ENCODE peak calls at places on chromosomes 7 and 10, in nine cellular contexts. One of them, this sample, is unnamed.
A peak's percentile ranks its signal among the peaks of the same experiment; 100 is the strongest.

GRCh38 chr10:132820056-132820455 is 34.1 kb upstream of the NKX6-2 start:
- DNase-seq in NT2/D1: no peak
- DNase-seq in mucosa of descending colon: no peak
- DNase-seq in tibial artery: no peak
- DNase-seq in Panc1: no peak
- DNase-seq in mammary epithelial cell: no peak
- DNase-seq in body of pancreas: no peak
- DNase-seq in pancreas: no peak
- DNase-seq in ascending aorta: no peak
- DNase-seq in this sample: no peak

GRCh38 chr7:137399827-137400823 is 56.6 kb upstream of the PTN start:
- DNase-seq in NT2/D1: no peak
- DNase-seq in mucosa of descending colon: no peak
- DNase-seq in tibial artery: no peak
- DNase-seq in Panc1: no peak
- DNase-seq in mammary epithelial cell: peak; percentile 33
- DNase-seq in body of pancreas: no peak
- DNase-seq in pancreas: no peak
- DNase-seq in ascending aorta: no peak
- DNase-seq in this sample: no peak

GRCh38 chr10:127163632-127164031 is 32.8 kb downstream of the INSYN2A start:
- DNase-seq in NT2/D1: no peak
- DNase-seq in mucosa of descending colon: no peak
- DNase-seq in tibial artery: no peak
- DNase-seq in Panc1: no peak
- DNase-seq in mammary epithelial cell: peak; percentile 16
- DNase-seq in body of pancreas: no peak
- DNase-seq in pancreas: no peak
- DNase-seq in ascending aorta: no peak
- DNase-seq in this sample: no peak

GRCh38 chr7:30040938-30041337 is 12.7 kb downstream of the PLEKHA8 start:
- DNase-seq in NT2/D1: no peak
- DNase-seq in mucosa of descending colon: no peak
- DNase-seq in tibial artery: no peak
- DNase-seq in Panc1: no peak
- DNase-seq in mammary epithelial cell: no peak
- DNase-seq in body of pancreas: no peak
- DNase-seq in pancreas: no peak
- DNase-seq in ascending aorta: no peak
- DNase-seq in this sample: no peak

GRCh38 chr10:58952747-58953466 is 223.5 kb upstream of the PHYHIPL start:
- DNase-seq in NT2/D1: no peak
- DNase-seq in mucosa of descending colon: no peak
- DNase-seq in tibial artery: no peak
- DNase-seq in Panc1: peak; percentile 25
- DNase-seq in mammary epithelial cell: peak; percentile 35
- DNase-seq in body of pancreas: peak; percentile 67
- DNase-seq in pancreas: peak; percentile 39
- DNase-seq in ascending aorta: peak; percentile 72
- DNase-seq in this sample: peak; percentile 67

GRCh38 chr7:129588268-129588667 is 23.3 kb upstream of the NRF1 start:
- DNase-seq in NT2/D1: no peak
- DNase-seq in mucosa of descending colon: no peak
- DNase-seq in tibial artery: no peak
- DNase-seq in Panc1: no peak
- DNase-seq in mammary epithelial cell: no peak
- DNase-seq in body of pancreas: no peak
- DNase-seq in pancreas: no peak
- DNase-seq in ascending aorta: no peak
- DNase-seq in this sample: no peak

GRCh38 chr10:127117125-127117524 is 79.3 kb downstream of the INSYN2A start:
- DNase-seq in NT2/D1: peak; percentile 28
- DNase-seq in mucosa of descending colon: no peak
- DNase-seq in tibial artery: no peak
- DNase-seq in Panc1: no peak
- DNase-seq in mammary epithelial cell: peak; percentile 14
- DNase-seq in body of pancreas: peak; percentile 16
- DNase-seq in pancreas: peak; percentile 26
- DNase-seq in ascending aorta: no peak
- DNase-seq in this sample: no peak

GRCh38 chr7:66967029-66967428 is 28.4 kb downstream of the SBDS start:
- DNase-seq in NT2/D1: no peak
- DNase-seq in mucosa of descending colon: no peak
- DNase-seq in tibial artery: no peak
- DNase-seq in Panc1: no peak
- DNase-seq in mammary epithelial cell: no peak
- DNase-seq in body of pancreas: no peak
- DNase-seq in pancreas: no peak
- DNase-seq in ascending aorta: no peak
- DNase-seq in this sample: no peak

GRCh38 chr7:140557809-140558518 is 78.7 kb upstream of the MKRN1 start:
- DNase-seq in NT2/D1: no peak
- DNase-seq in mucosa of descending colon: no peak
- DNase-seq in tibial artery: peak; percentile 20
- DNase-seq in Panc1: no peak
- DNase-seq in mammary epithelial cell: no peak
- DNase-seq in body of pancreas: no peak
- DNase-seq in pancreas: no peak
- DNase-seq in ascending aorta: no peak
- DNase-seq in this sample: no peak

GRCh38 chr7:73986158-73986631 is 41.8 kb upstream of the ELN start:
- DNase-seq in NT2/D1: no peak
- DNase-seq in mucosa of descending colon: peak; percentile 53
- DNase-seq in tibial artery: peak; percentile 82
- DNase-seq in Panc1: no peak
- DNase-seq in mammary epithelial cell: no peak
- DNase-seq in body of pancreas: no peak
- DNase-seq in pancreas: no peak
- DNase-seq in ascending aorta: peak; percentile 87
- DNase-seq in this sample: no peak

GRCh38 chr7:21903074-21903786 is 42.5 kb downstream of the CDCA7L start:
- DNase-seq in NT2/D1: no peak
- DNase-seq in mucosa of descending colon: no peak
- DNase-seq in tibial artery: no peak
- DNase-seq in Panc1: no peak
- DNase-seq in mammary epithelial cell: no peak
- DNase-seq in body of pancreas: no peak
- DNase-seq in pancreas: no peak
- DNase-seq in ascending aorta: no peak
- DNase-seq in this sample: no peak

GRCh38 chr7:84187087-84187805 is 7.3 kb downstream of the SEMA3A start:
- DNase-seq in NT2/D1: no peak
- DNase-seq in mucosa of descending colon: no peak
- DNase-seq in tibial artery: no peak
- DNase-seq in Panc1: no peak
- DNase-seq in mammary epithelial cell: no peak
- DNase-seq in body of pancreas: no peak
- DNase-seq in pancreas: no peak
- DNase-seq in ascending aorta: no peak
- DNase-seq in this sample: no peak

GRCh38 chr7:55160539-55160938 is 141.7 kb downstream of the EGFR start:
- DNase-seq in NT2/D1: no peak
- DNase-seq in mucosa of descending colon: no peak
- DNase-seq in tibial artery: no peak
- DNase-seq in Panc1: no peak
- DNase-seq in mammary epithelial cell: no peak
- DNase-seq in body of pancreas: no peak
- DNase-seq in pancreas: no peak
- DNase-seq in ascending aorta: no peak
- DNase-seq in this sample: no peak
- H3K36me3 ChIP-seq in NT2/D1: peaks cover 42% of the 10 kb centered on the region
- H3K36me3 ChIP-seq in mucosa of descending colon: no peaks in the 10 kb centered on the region
- H3K36me3 ChIP-seq in tibial artery: peaks cover 74% of the 10 kb centered on the region
- H3K36me3 ChIP-seq in Panc1: peaks cover 44% of the 10 kb centered on the region
- H3K36me3 ChIP-seq in mammary epithelial cell: peaks cover 76% of the 10 kb centered on the region
- H3K36me3 ChIP-seq in body of pancreas: peaks cover 6% of the 10 kb centered on the region
- H3K36me3 ChIP-seq in pancreas: peaks cover 69% of the 10 kb centered on the region
- H3K36me3 ChIP-seq in ascending aorta: peaks cover 52% of the 10 kb centered on the region
- H3K36me3 ChIP-seq in this sample: peaks cover 2% of the 10 kb centered on the region

GRCh38 chr7:55019691-55020480 is 1.1 kb downstream of the EGFR start:
- DNase-seq in NT2/D1: no peak
- DNase-seq in mucosa of descending colon: peak; percentile 69
- DNase-seq in tibial artery: peak; percentile 77
- DNase-seq in Panc1: no peak
- DNase-seq in mammary epithelial cell: peak; percentile 27
- DNase-seq in body of pancreas: peak; percentile 53
- DNase-seq in pancreas: peak; percentile 55
- DNase-seq in ascending aorta: peak; percentile 72
- DNase-seq in this sample: peak; percentile 55
- H3K4me1 ChIP-seq in NT2/D1: no peaks in the 10 kb centered on the region
- H3K4me1 ChIP-seq in mucosa of descending colon: no peaks in the 10 kb centered on the region
- H3K4me1 ChIP-seq in tibial artery: peaks cover 49% of the 10 kb centered on the region
- H3K4me1 ChIP-seq in Panc1: peaks cover 43% of the 10 kb centered on the region
- H3K4me1 ChIP-seq in mammary epithelial cell: peaks cover 47% of the 10 kb centered on the region
- H3K4me1 ChIP-seq in body of pancreas: peaks cover 44% of the 10 kb centered on the region
- H3K4me1 ChIP-seq in pancreas: no peaks in the 10 kb centered on the region
- H3K4me1 ChIP-seq in ascending aorta: peaks cover 4% of the 10 kb centered on the region
- H3K4me1 ChIP-seq in this sample: peaks cover 32% of the 10 kb centered on the region

GRCh38 chr10:68462536-68462935 is 9.2 kb downstream of the DNA2 start:
- DNase-seq in NT2/D1: no peak
- DNase-seq in mucosa of descending colon: no peak
- DNase-seq in tibial artery: no peak
- DNase-seq in Panc1: no peak
- DNase-seq in mammary epithelial cell: no peak
- DNase-seq in body of pancreas: no peak
- DNase-seq in pancreas: no peak
- DNase-seq in ascending aorta: no peak
- DNase-seq in this sample: no peak

GRCh38 chr10:68463365-68464093 is 8.2 kb downstream of the DNA2 start:
- DNase-seq in NT2/D1: no peak
- DNase-seq in mucosa of descending colon: no peak
- DNase-seq in tibial artery: no peak
- DNase-seq in Panc1: no peak
- DNase-seq in mammary epithelial cell: no peak
- DNase-seq in body of pancreas: no peak
- DNase-seq in pancreas: no peak
- DNase-seq in ascending aorta: no peak
- DNase-seq in this sample: no peak

DNA sequence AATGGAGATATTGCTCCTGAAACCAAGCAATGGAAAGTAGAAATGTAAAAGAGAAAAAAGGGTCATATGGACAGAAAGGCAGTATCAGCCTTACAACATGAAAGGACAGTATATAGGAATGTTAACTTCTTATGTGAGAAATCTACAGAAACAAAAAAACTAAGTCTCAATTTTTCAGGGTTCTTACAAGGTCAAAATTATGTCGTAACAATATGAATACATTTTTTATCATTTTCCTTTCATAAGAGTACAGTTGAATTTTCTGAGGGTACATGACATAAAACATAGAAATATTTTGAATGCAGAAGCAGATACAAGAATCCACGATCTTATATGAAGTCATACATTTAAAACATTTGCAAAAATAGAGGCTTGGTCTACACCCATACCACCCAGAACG is 10.7 kb downstream of the DNA2 start:
- DNase-seq in NT2/D1: no peak
- DNase-seq in mucosa of descending colon: no peak
- DNase-seq in tibial artery: no peak
- DNase-seq in Panc1: no peak
- DNase-seq in mammary epithelial cell: no peak
- DNase-seq in body of pancreas: no peak
- DNase-seq in pancreas: no peak
- DNase-seq in ascending aorta: no peak
- DNase-seq in this sample: no peak
- H3K36me3 ChIP-seq in NT2/D1: peaks cover 68% of the 10 kb centered on the region
- H3K36me3 ChIP-seq in mucosa of descending colon: no peaks in the 10 kb centered on the region
- H3K36me3 ChIP-seq in tibial artery: no peaks in the 10 kb centered on the region
- H3K36me3 ChIP-seq in Panc1: peaks cover 18% of the 10 kb centered on the region
- H3K36me3 ChIP-seq in mammary epithelial cell: peaks cover 13% of the 10 kb centered on the region
- H3K36me3 ChIP-seq in body of pancreas: no peaks in the 10 kb centered on the region
- H3K36me3 ChIP-seq in pancreas: no peaks in the 10 kb centered on the region
- H3K36me3 ChIP-seq in ascending aorta: no peaks in the 10 kb centered on the region
- H3K36me3 ChIP-seq in this sample: peaks cover 8% of the 10 kb centered on the region

GRCh38 chr7:139108256-139109187 is 998 bp downstream of the ZC3HAV1 start:
- DNase-seq in NT2/D1: no peak
- DNase-seq in mucosa of descending colon: peak; percentile 75
- DNase-seq in tibial artery: peak; percentile 68
- DNase-seq in Panc1: no peak
- DNase-seq in mammary epithelial cell: peak; percentile 26
- DNase-seq in body of pancreas: peak; percentile 33
- DNase-seq in pancreas: peak; percentile 56
- DNase-seq in ascending aorta: peak; percentile 71
- DNase-seq in this sample: peak; percentile 58

GRCh38 chr7:139109188-139109982 is at the start of gene ZC3HAV1:
- DNase-seq in NT2/D1: no peak
- DNase-seq in mucosa of descending colon: peak; percentile 94
- DNase-seq in tibial artery: peak; percentile 90
- DNase-seq in Panc1: peak; percentile 77
- DNase-seq in mammary epithelial cell: peak; percentile 86
- DNase-seq in body of pancreas: peak; percentile 89
- DNase-seq in pancreas: peak; percentile 85
- DNase-seq in ascending aorta: peak; percentile 92
- DNase-seq in this sample: peak; percentile 88

GRCh38 chr7:139105037-139105382 is 4.5 kb downstream of the ZC3HAV1 start:
- DNase-seq in NT2/D1: no peak
- DNase-seq in mucosa of descending colon: no peak
- DNase-seq in tibial artery: no peak
- DNase-seq in Panc1: no peak
- DNase-seq in mammary epithelial cell: no peak
- DNase-seq in body of pancreas: no peak
- DNase-seq in pancreas: no peak
- DNase-seq in ascending aorta: no peak
- DNase-seq in this sample: no peak

GRCh38 chr7:139109983-139110411 is 477 bp upstream of the ZC3HAV1 start:
- DNase-seq in NT2/D1: no peak
- DNase-seq in mucosa of descending colon: no peak
- DNase-seq in tibial artery: no peak
- DNase-seq in Panc1: no peak
- DNase-seq in mammary epithelial cell: no peak
- DNase-seq in body of pancreas: no peak
- DNase-seq in pancreas: no peak
- DNase-seq in ascending aorta: no peak
- DNase-seq in this sample: no peak

GRCh38 chr7:139106959-139107358 is 2.6 kb downstream of the ZC3HAV1 start:
- DNase-seq in NT2/D1: no peak
- DNase-seq in mucosa of descending colon: no peak
- DNase-seq in tibial artery: no peak
- DNase-seq in Panc1: no peak
- DNase-seq in mammary epithelial cell: no peak
- DNase-seq in body of pancreas: no peak
- DNase-seq in pancreas: no peak
- DNase-seq in ascending aorta: no peak
- DNase-seq in this sample: no peak
- H3K4me1 ChIP-seq in NT2/D1: no peaks in the 10 kb centered on the region
- H3K4me1 ChIP-seq in mucosa of descending colon: peaks cover 9% of the 10 kb centered on the region
- H3K4me1 ChIP-seq in tibial artery: peaks cover 13% of the 10 kb centered on the region
- H3K4me1 ChIP-seq in Panc1: peaks cover 29% of the 10 kb centered on the region
- H3K4me1 ChIP-seq in mammary epithelial cell: peaks cover 22% of the 10 kb centered on the region
- H3K4me1 ChIP-seq in body of pancreas: peaks cover 28% of the 10 kb centered on the region
- H3K4me1 ChIP-seq in pancreas: no peaks in the 10 kb centered on the region
- H3K4me1 ChIP-seq in ascending aorta: no peaks in the 10 kb centered on the region
- H3K4me1 ChIP-seq in this sample: peaks cover 8% of the 10 kb centered on the region

This sample was measured in Caco-2.